ENCODE peak calls at places on chromosome 16, in five cellular contexts. B, J, K, M and N are unnamed samples.

GRCh38 chr16:27722266-27722636 is 172.3 kb downstream of the KATNIP start:
- DNase-seq in B (no peak), J (no peak), K (no peak), M (no peak), N (no peak)

GRCh38 chr16:8924214-8924613 is 39.5 kb downstream of the USP7 start:
- DNase-seq in B (no peak), J (no peak), K (peak; percentile 25), M (no peak), N (no peak)

GRCh38 chr16:85188822-85189672 is 76.8 kb upstream of the CIBAR2 start:
- DNase-seq in B (no peak), J (no peak), K (no peak), M (no peak), N (no peak)

GRCh38 chr16:86565644-86566511 is 751 bp upstream of the FOXC2 start:
- DNase-seq in B (no peak), J (no peak), K (no peak), M (no peak), N (no peak)

GRCh38 chr16:46894011-46894672 is 10.0 kb downstream of the GPT2 start:
- DNase-seq in B (no peak), J (no peak), K (peak; percentile 85), M (no peak), N (no peak)

GRCh38 chr16:85963746-85964370 is 64.9 kb downstream of the IRF8 start:
- DNase-seq in B (no peak), J (no peak), K (peak; percentile 8), M (no peak), N (no peak)

GRCh38 chr16:90081606-90081970 is 4.5 kb upstream of the PRDM7 start:
- DNase-seq in B (no peak), J (no peak), K (no peak), M (no peak), N (no peak)

GRCh38 chr16:85259115-85259830 is 147.0 kb upstream of the CIBAR2 start:
- DNase-seq in B (no peak), J (no peak), K (no peak), M (no peak), N (no peak)

GRCh38 chr16:55773859-55774549 is 58.9 kb downstream of the CES1 start:
- DNase-seq in B (no peak), J (no peak), K (no peak), M (no peak), N (no peak)

GRCh38 chr16:84754353-84754856 is 54.6 kb downstream of the USP10 start:
- DNase-seq in B (peak; percentile 74), J (peak; percentile 77), K (peak; percentile 86), M (peak; percentile 89), N (peak; percentile 80)